ENCODE peak calls at places on chromosomes 5 and 9, in nine cellular contexts. K is HS-5; J is hypothalamus; E is lung microvascular endothelial cell; L is CD8-positive, alpha-beta memory T cell; G is aorta; O is cardiac muscle cell; H is breast epithelium; F is AG08395. M is an unnamed sample.

GRCh38 chr9:30673132-30673531 is 1711.3 kb upstream of the ACO1 start:
- DNase-seq in F (no peak), H (no peak), L (no peak), K (peak; percentile 11), E (no peak), O (no peak), J (no peak), G (no peak), M (no peak)

GRCh38 chr9:935348-935965 is 41.0 kb upstream of the DMRT3 start:
- DNase-seq in J (no peak), O (peak; percentile 73), E (no peak), K (no peak), L (no peak), H (no peak), G (no peak), F (peak; percentile 17), M (no peak)

GRCh38 chr5:67724412-67725135 is 491.0 kb upstream of the PIK3R1 start:
- DNase-seq in F (no peak), E (no peak), H (no peak), O (no peak), J (no peak), K (no peak), L (no peak), G (no peak), M (no peak)

GRCh38 chr9:1219284-1219683 is 169.1 kb downstream of the DMRT2 start:
- DNase-seq in O (no peak), L (no peak), H (no peak), E (no peak), G (no peak), J (no peak), K (no peak), F (no peak), M (no peak)

GRCh38 chr9:83154821-83155220 is 91.9 kb upstream of the RASEF start:
- DNase-seq in E (no peak), J (no peak), G (no peak), H (no peak), O (no peak), K (no peak), F (no peak), L (no peak), M (no peak)

GRCh38 chr9:137126786-137127185 is 12.2 kb upstream of the GRIN1 start:
- DNase-seq in L (no peak), E (no peak), O (no peak), G (no peak), K (no peak), J (no peak), F (no peak), H (no peak), M (no peak)

GRCh38 chr9:126499005-126499910 is 114.5 kb upstream of the LMX1B start:
- DNase-seq in K (no peak), H (no peak), F (peak; percentile 69), O (peak; percentile 63), L (peak; percentile 40), G (peak; percentile 81), J (no peak), E (peak; percentile 50), M (no peak)

GRCh38 chr5:124948062-124948753 is 201.8 kb upstream of the ZNF608 start:
- DNase-seq in E (peak; percentile 47), O (peak; percentile 18), J (no peak), H (peak; percentile 45), F (no peak), K (no peak), G (no peak), L (no peak), M (no peak)

GRCh38 chr9:135887585-135888050 is 19.7 kb downstream of the CAMSAP1 start:
- DNase-seq in G (no peak), F (no peak), E (no peak), J (no peak), O (peak; percentile 28), L (peak; percentile 73), K (no peak), H (no peak), M (no peak)

GRCh38 chr9:1832960-1833359 is 182.2 kb upstream of the SMARCA2 start:
- DNase-seq in E (no peak), H (no peak), G (no peak), O (no peak), F (no peak), J (no peak), L (no peak), K (no peak), M (no peak)

M was measured in omental fat pad.